ENCODE peak calls at places on chromosomes 2 and 18, in seven cellular contexts. Y is psoas muscle, U is ovary, H is GM23338, K is lower lobe of right lung, C is HCT116, Z is OCI-LY7. X is an unnamed sample. For H3K4me1, the result is how much of the 10 kb centered on the place peaks cover.

GRCh38 chr18:74899554-74899953 is 301.9 kb downstream of the ZNF407 start:
- DNase-seq in Y (peak), U (peak), H (no peak), K (peak), C (no peak), Z (no peak), X (no peak)

GRCh38 chr2:108547606-108548005 is 13.3 kb downstream of the LIMS1 start:
- DNase-seq in Y (no peak), U (no peak), H (no peak), K (no peak), C (no peak), Z (no peak), X (no peak)

GRCh38 chr2:230896346-230897115 is 28.5 kb downstream of the GPR55 start:
- DNase-seq in Y (no peak), U (no peak), H (no peak), K (no peak), C (no peak), Z (no peak), X (no peak)

GRCh38 chr18:8052237-8052701 is 485.2 kb downstream of the PTPRM start:
- DNase-seq in Y (no peak), U (no peak), H (peak), K (no peak), C (no peak), Z (no peak), X (no peak)

GRCh38 chr2:66985901-66986300 is 411.2 kb upstream of the ETAA1 start:
- DNase-seq in Y (no peak), U (no peak), H (no peak), K (no peak), C (no peak), Z (no peak), X (no peak)

GRCh38 chr2:111954602-111955332 is 56.4 kb downstream of the MERTK start:
- DNase-seq in Y (peak), U (no peak), H (no peak), K (no peak), C (no peak), Z (no peak), X (no peak)

GRCh38 chr18:9992988-9993845 is 79.4 kb downstream of the VAPA start:
- DNase-seq in Y (no peak), U (no peak), H (no peak), K (no peak), C (no peak), Z (no peak), X (no peak)

GRCh38 chr18:38256366-38256765 is 690.8 kb upstream of the CELF4 start:
- DNase-seq in Y (no peak), U (no peak), H (no peak), K (no peak), C (no peak), Z (no peak), X (no peak)

GRCh38 chr2:238024986-238025385 is 35.8 kb upstream of the SCLY start:
- DNase-seq in Y (no peak), U (no peak), H (no peak), K (no peak), C (no peak), Z (no peak), X (no peak)

GRCh38 chr18:69898241-69898861 is 49.3 kb downstream of the CD226 start:
- DNase-seq in Y (no peak), U (no peak), H (no peak), K (no peak), C (no peak), Z (no peak), X (no peak)

GRCh38 chr18:75261430-75262223 is 51.0 kb downstream of the TSHZ1 start:
- DNase-seq in Y (no peak), U (no peak), H (no peak), K (no peak), C (no peak), Z (no peak), X (no peak)

GRCh38 chr2:129301431-129301913 is 678.0 kb upstream of the RAB6C start:
- DNase-seq in Y (no peak), U (no peak), H (no peak), K (no peak), C (no peak), Z (no peak), X (peak)

GRCh38 chr2:18171191-18172139 is 293.0 kb downstream of the KCNS3 start:
- DNase-seq in Y (peak), U (no peak), H (no peak), K (no peak), C (no peak), Z (no peak), X (peak)

GRCh38 chr2:158926478-158926948 is 41.9 kb upstream of the TANC1 start:
- DNase-seq in Y (no peak), U (no peak), H (no peak), K (no peak), C (peak), Z (no peak), X (no peak)

GRCh38 chr2:189129971-189130370 is 49.6 kb downstream of the COL5A2 start:
- DNase-seq in Y (no peak), U (no peak), H (no peak), K (no peak), C (no peak), Z (no peak), X (no peak)

GRCh38 chr2:73838889-73839539 is 10.3 kb downstream of the STAMBP start:
- DNase-seq in Y (no peak), U (no peak), H (no peak), K (no peak), C (no peak), Z (no peak), X (no peak)

GRCh38 chr18:55743701-55744100 is 155.7 kb upstream of the TCF4 start:
- DNase-seq in Y (no peak), U (no peak), H (no peak), K (no peak), C (no peak), Z (no peak), X (no peak)

GRCh38 chr2:43894743-43895142 is 56.0 kb downstream of the ABCG8 start:
- DNase-seq in Y (no peak), U (no peak), H (no peak), K (no peak), C (no peak), Z (no peak), X (no peak)

GRCh38 chr2:218991674-218992168 is 1.5 kb downstream of the CRYBA2 start:
- DNase-seq in Y (no peak), U (no peak), H (peak), K (no peak), C (no peak), Z (no peak), X (no peak)

GRCh38 chr2:12313445-12314118 is 403.2 kb upstream of the TRIB2 start:
- DNase-seq in Y (no peak), U (no peak), H (peak), K (no peak), C (no peak), Z (no peak), X (no peak)

GRCh38 chr18:37634516-37634915 is 68.9 kb upstream of the CELF4 start:
- DNase-seq in Y (no peak), U (no peak), H (no peak), K (no peak), C (no peak), Z (no peak), X (no peak)

GRCh38 chr2:99552529-99552928 is 62.7 kb upstream of the REV1 start:
- DNase-seq in Y (no peak), U (no peak), H (no peak), K (no peak), C (no peak), Z (no peak), X (no peak)
- H3K4me1 ChIP-seq in Y (under half), U (under half), H (under half), K (under half), C (under half), Z (under half), X (under half)

GRCh38 chr2:235762832-235763598 is 269.2 kb downstream of the AGAP1 start:
- DNase-seq in Y (no peak), U (no peak), H (no peak), K (no peak), C (no peak), Z (no peak), X (no peak)
- TF ChIP-seq CTCF in Y (no peak), U (no peak), H (peak), K (no peak), C (peak), Z (peak), X (no peak)

GRCh38 chr2:203869207-203869606 is 1.6 kb downstream of the CTLA4 start:
- DNase-seq in Y (no peak), U (no peak), H (no peak), K (no peak), C (no peak), Z (no peak), X (no peak)

GRCh38 chr2:203869610-203870042 is 2.1 kb downstream of the CTLA4 start:
- DNase-seq in Y (no peak), U (no peak), H (no peak), K (no peak), C (no peak), Z (no peak), X (no peak)

GRCh38 chr2:203870481-203870880 is 2.9 kb downstream of the CTLA4 start:
- DNase-seq in Y (no peak), U (no peak), H (no peak), K (no peak), C (no peak), Z (no peak), X (no peak)

GRCh38 chr2:203870942-203871341 is 3.4 kb downstream of the CTLA4 start:
- DNase-seq in Y (no peak), U (no peak), H (no peak), K (no peak), C (no peak), Z (no peak), X (no peak)

GRCh38 chr2:203867561-203868200 is at the start of gene CTLA4:
- DNase-seq in Y (no peak), U (no peak), H (no peak), K (no peak), C (no peak), Z (no peak), X (no peak)
- H3K4me1 ChIP-seq in Y (under half), U (under half), H (under half), K (under half), C (under half), Z (under half), X (under half)

GRCh38 chr2:77387324-77387723 is 134.9 kb downstream of the LRRTM4 start:
- DNase-seq in Y (no peak), U (no peak), H (peak), K (no peak), C (no peak), Z (no peak), X (no peak)
- TF ChIP-seq CTCF in Y (no peak), U (no peak), H (peak), K (no peak), C (no peak), Z (no peak), X (no peak)

DNA sequence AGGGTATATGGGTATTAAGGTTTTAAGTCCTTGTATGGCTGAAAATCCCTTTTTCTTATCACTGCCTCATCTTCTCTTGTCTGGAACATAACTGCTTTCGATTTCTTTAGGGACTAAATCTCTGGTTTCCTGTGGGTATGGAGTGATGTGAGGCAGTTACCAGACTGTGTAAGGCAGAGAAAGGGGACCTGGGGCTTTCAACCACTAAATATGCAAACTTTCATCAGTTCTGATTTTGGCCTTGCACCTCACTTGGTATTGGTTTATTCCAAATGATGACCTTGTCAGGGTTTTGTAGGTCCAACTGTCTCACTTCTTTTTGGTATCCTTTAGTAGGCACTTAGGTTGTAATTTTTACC is 9.3 kb downstream of the MAP4K4 start:
- DNase-seq in Y (no peak), U (no peak), H (no peak), K (no peak), C (no peak), Z (peak), X (no peak)
- H3K4me1 ChIP-seq in Y (half or more), U (under half), H (under half), K (half or more), C (under half), Z (half or more), X (under half)

GRCh38 chr2:39401319-39401718 is 35.8 kb downstream of the MAP4K3 start:
- DNase-seq in Y (no peak), U (no peak), H (no peak), K (no peak), C (no peak), Z (no peak), X (peak)

GRCh38 chr2:39407516-39408296 is 29.4 kb downstream of the MAP4K3 start:
- DNase-seq in Y (no peak), U (no peak), H (no peak), K (no peak), C (no peak), Z (no peak), X (no peak)

GRCh38 chr2:39408351-39409136 is 28.5 kb downstream of the MAP4K3 start:
- DNase-seq in Y (no peak), U (no peak), H (no peak), K (no peak), C (no peak), Z (no peak), X (no peak)

GRCh38 chr2:39403311-39403710 is 33.8 kb downstream of the MAP4K3 start:
- DNase-seq in Y (peak), U (no peak), H (no peak), K (no peak), C (no peak), Z (no peak), X (no peak)

DNA sequence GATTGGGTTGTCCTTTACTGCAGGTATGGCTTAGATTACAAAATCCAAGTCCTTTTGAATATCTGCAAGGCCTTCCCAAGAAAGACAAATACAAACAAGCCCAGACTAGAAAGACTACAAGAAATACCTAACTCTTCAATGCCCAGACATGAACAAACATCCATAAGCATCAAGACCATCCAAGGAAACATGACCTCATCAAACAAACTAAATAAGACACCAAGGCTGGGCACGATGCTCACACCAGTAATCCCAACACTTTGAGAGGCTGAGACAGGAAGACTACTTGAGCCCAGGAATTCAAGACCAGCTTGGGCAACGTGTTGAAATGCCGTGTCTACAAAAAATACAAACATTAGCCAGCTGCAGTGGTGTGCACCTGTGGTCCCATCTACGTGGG is 31.7 kb downstream of the MAP4K3 start:
- DNase-seq in Y (no peak), U (no peak), H (no peak), K (no peak), C (no peak), Z (no peak), X (no peak)
- TF ChIP-seq CTCF in Y (no peak), U (no peak), H (no peak), K (no peak), C (no peak), Z (no peak), X (no peak)